ENCODE peak calls at places on chromosome 17, in four cellular contexts. B, R, O and A are unnamed samples.

GRCh38 chr17:9644910-9645751 is at the start of gene USP43:
- DNase-seq in B (peak; percentile 44), R (no peak), O (no peak), A (no peak)

GRCh38 chr17:77042688-77043330 is 98.0 kb upstream of the SEC14L1 start:
- DNase-seq in B (no peak), R (no peak), O (no peak), A (no peak)

GRCh38 chr17:60102632-60103047 is 23.9 kb upstream of the HEATR6 start:
- DNase-seq in B (peak; percentile 41), R (peak; percentile 55), O (peak; percentile 14), A (no peak)

GRCh38 chr17:28973414-28973813 is 22.1 kb upstream of the PHF12 start:
- DNase-seq in B (peak; percentile 82), R (peak; percentile 29), O (no peak), A (no peak)

GRCh38 chr17:82957469-82957795 is 117.6 kb upstream of the ZNF750 start:
- DNase-seq in B (no peak), R (no peak), O (no peak), A (no peak)

GRCh38 chr17:80927791-80928216 is 63.8 kb upstream of the CHMP6 start:
- DNase-seq in B (no peak), R (no peak), O (no peak), A (no peak)

GRCh38 chr17:43314582-43314981 is 80.8 kb upstream of the RNU2-1 start:
- DNase-seq in B (no peak), R (no peak), O (no peak), A (peak; percentile 38)

GRCh38 chr17:81993726-81994592 is 16.5 kb downstream of the ASPSCR1 start:
- DNase-seq in B (no peak), R (no peak), O (no peak), A (no peak)

GRCh38 chr17:41724476-41725030 is 9.9 kb downstream of the HAP1 start:
- DNase-seq in B (no peak), R (no peak), O (no peak), A (no peak)

GRCh38 chr17:69874220-69874670 is 200.8 kb upstream of the KCNJ16 start:
- DNase-seq in B (peak; percentile 31), R (peak; percentile 92), O (no peak), A (no peak)

GRCh38 chr17:80837711-80838110 is 153.9 kb upstream of the CHMP6 start:
- DNase-seq in B (no peak), R (no peak), O (no peak), A (no peak)